ENCODE peak calls at places on chromosomes 16 and 17, in nine cellular contexts. F, O, V, M, Y, A, W, I and R are unnamed samples.

GRCh38 chr17:9291912-9292562 is 270.7 kb downstream of the NTN1 start:
- DNase-seq in V (no peak), Y (no peak), F (peak), M (no peak), A (no peak), W (peak), O (peak), I (peak), R (peak)

GRCh38 chr17:34720760-34721159 is 141.4 kb downstream of the TMEM132E start:
- DNase-seq in O (no peak), W (no peak), A (no peak), M (no peak), Y (no peak), V (no peak), I (no peak), F (peak), R (no peak)

GRCh38 chr16:28543072-28543471 is 4.3 kb upstream of the NUPR1 start:
- DNase-seq in I (no peak), M (no peak), W (no peak), V (no peak), F (no peak), Y (no peak), O (peak), A (peak), R (no peak)

GRCh38 chr16:61295311-61295710 is 740.9 kb downstream of the CDH8 start:
- DNase-seq in I (no peak), M (no peak), O (no peak), W (peak), A (no peak), Y (no peak), F (peak), V (no peak), R (no peak)

GRCh38 chr17:181213-182163 is at the start of gene DOC2B:
- DNase-seq in M (no peak), I (no peak), V (no peak), A (peak), W (no peak), F (peak), O (no peak), Y (no peak), R (no peak)

GRCh38 chr16:78458588-78458987 is 359.1 kb downstream of the WWOX start:
- DNase-seq in M (no peak), W (no peak), O (no peak), A (no peak), V (no peak), I (no peak), Y (no peak), F (no peak), R (no peak)

GRCh38 chr17:48491527-48492273 is 39.1 kb downstream of the HOXB1 start:
- DNase-seq in F (peak), I (no peak), W (no peak), V (no peak), A (no peak), M (no peak), Y (no peak), O (no peak), R (no peak)

GRCh38 chr17:80227666-80228065 is 7.4 kb downstream of the SLC26A11 start:
- DNase-seq in W (no peak), Y (no peak), F (no peak), M (no peak), O (no peak), V (no peak), A (no peak), I (no peak), R (no peak)

GRCh38 chr16:67415872-67416793 is at the start of gene ZDHHC1:
- DNase-seq in I (no peak), Y (no peak), O (peak), W (peak), A (peak), M (no peak), V (peak), F (peak), R (no peak)

GRCh38 chr17:45149669-45150603 is 1.7 kb downstream of the HEXIM1 start:
- DNase-seq in M (peak), O (peak), A (peak), W (peak), I (no peak), Y (peak), F (peak), V (peak), R (peak)

GRCh38 chr17:72387487-72387886 is 266.7 kb downstream of the SOX9 start:
- DNase-seq in I (peak), W (peak), A (no peak), F (peak), Y (no peak), O (no peak), V (peak), M (no peak), R (peak)

GRCh38 chr16:55510185-55510805 is 1.4 kb downstream of the LPCAT2 start:
- DNase-seq in A (no peak), Y (no peak), V (no peak), W (no peak), F (no peak), I (no peak), M (no peak), O (no peak), R (no peak)

GRCh38 chr16:84548508-84548907 is 44.0 kb upstream of the MEAK7 start:
- DNase-seq in F (no peak), Y (no peak), O (no peak), W (no peak), A (no peak), I (no peak), V (no peak), M (no peak), R (no peak)

GRCh38 chr16:67268136-67268579 is 11.2 kb upstream of the PLEKHG4 start:
- DNase-seq in W (peak), I (peak), O (peak), V (peak), F (peak), Y (no peak), M (no peak), A (peak), R (no peak)

GRCh38 chr16:57679016-57679415 is 10.9 kb downstream of the ADGRG3 start:
- DNase-seq in M (no peak), A (no peak), V (no peak), Y (no peak), I (no peak), W (no peak), F (no peak), O (no peak), R (no peak)

GRCh38 chr16:52545544-52546262 is 1.2 kb downstream of the TOX3 start:
- DNase-seq in A (no peak), I (no peak), F (no peak), Y (no peak), O (no peak), W (no peak), V (no peak), M (no peak), R (peak)

GRCh38 chr17:36197389-36197708 is 791 bp upstream of the CCL3L1 start:
- DNase-seq in W (no peak), A (no peak), O (no peak), I (no peak), F (no peak), V (peak), Y (no peak), M (no peak), R (no peak)

GRCh38 chr17:8360260-8360659 is 16.2 kb downstream of the KRABD2 start:
- DNase-seq in W (no peak), A (no peak), V (no peak), F (no peak), I (no peak), M (no peak), O (no peak), Y (no peak), R (no peak)

GRCh38 chr16:56424404-56424765 is 960 bp downstream of the AMFR start:
- DNase-seq in I (no peak), M (no peak), Y (no peak), V (no peak), A (no peak), W (no peak), O (no peak), F (peak), R (peak)

GRCh38 chr17:16486373-16487250 is 5.4 kb downstream of the LRRC75A start:
- DNase-seq in F (peak), M (peak), A (peak), I (no peak), O (peak), Y (no peak), W (peak), V (no peak), R (peak)

GRCh38 chr16:27495191-27495590 is 54.5 kb downstream of the GTF3C1 start:
- DNase-seq in M (no peak), I (peak), O (no peak), Y (no peak), V (peak), A (peak), F (peak), W (no peak), R (peak)

GRCh38 chr16:83925957-83926725 is 26.9 kb upstream of the OSGIN1 start:
- DNase-seq in M (no peak), F (no peak), I (no peak), A (no peak), V (no peak), O (no peak), W (no peak), Y (no peak), R (no peak)

GRCh38 chr17:14019186-14019956 is 49.9 kb upstream of the COX10 start:
- DNase-seq in O (no peak), Y (no peak), A (no peak), F (peak), I (peak), V (no peak), M (no peak), W (peak), R (peak)

GRCh38 chr17:77160032-77160876 is 19.5 kb downstream of the SEC14L1 start:
- DNase-seq in A (no peak), M (no peak), F (no peak), I (no peak), W (no peak), V (no peak), Y (no peak), O (no peak), R (peak)

GRCh38 chr16:69931631-69932030 is 19.5 kb upstream of the CLEC18A start:
- DNase-seq in O (no peak), F (no peak), Y (no peak), M (peak), I (no peak), A (no peak), W (no peak), V (no peak), R (no peak)

GRCh38 chr16:69934044-69934443 is 17.1 kb upstream of the CLEC18A start:
- DNase-seq in A (no peak), I (no peak), F (no peak), O (no peak), V (no peak), Y (no peak), W (no peak), M (peak), R (no peak)

GRCh38 chr16:69930117-69930776 is 20.9 kb upstream of the CLEC18A start:
- DNase-seq in V (peak), O (peak), Y (no peak), W (peak), F (peak), M (peak), A (no peak), I (no peak), R (peak)

GRCh38 chr16:69932691-69933392 is 18.3 kb upstream of the CLEC18A start:
- DNase-seq in A (no peak), O (peak), F (no peak), W (no peak), M (peak), I (no peak), V (no peak), Y (no peak), R (no peak)

GRCh38 chr16:69932228-69932627 is 18.9 kb upstream of the CLEC18A start:
- DNase-seq in F (no peak), V (no peak), I (no peak), W (no peak), Y (no peak), O (no peak), M (peak), A (no peak), R (no peak)
- H3K27ac ChIP-seq in F (no peak), V (no peak), I (no peak), W (no peak), Y (no peak), O (peak), M (no peak), A (no peak), R (no peak)

DNA sequence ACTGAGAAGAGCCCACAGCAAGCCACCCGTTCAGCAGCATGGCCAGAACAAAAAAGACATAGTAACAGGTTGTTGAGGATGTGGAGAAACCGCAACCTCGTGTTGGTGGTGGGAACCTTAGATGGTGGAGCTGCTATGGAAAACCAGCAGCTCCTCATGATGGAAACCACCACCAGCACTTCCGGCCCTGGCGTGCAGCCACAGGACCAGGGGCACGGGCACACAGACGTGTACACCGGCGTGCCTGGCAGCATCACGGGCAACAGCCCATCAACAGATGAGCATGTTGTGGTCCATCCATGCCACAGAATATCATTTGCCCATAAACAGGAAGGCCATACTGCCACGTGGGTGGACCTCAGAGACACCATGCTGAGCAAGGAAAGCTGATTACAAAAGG is 11.9 kb downstream of the CTU2 start:
- DNase-seq in V (no peak), M (no peak), F (no peak), I (no peak), W (no peak), Y (no peak), O (no peak), A (no peak), R (no peak)
- H3K27ac ChIP-seq in V (no peak), M (no peak), F (no peak), I (no peak), W (no peak), Y (no peak), O (no peak), A (no peak), R (no peak)

GRCh38 chr16:49822649-49823370 is 33.1 kb downstream of the ZNF423 start:
- DNase-seq in F (no peak), V (no peak), M (no peak), Y (no peak), W (no peak), O (no peak), I (no peak), A (no peak), R (no peak)

GRCh38 chr16:49825006-49825405 is 30.9 kb downstream of the ZNF423 start:
- DNase-seq in F (no peak), V (no peak), O (no peak), I (no peak), M (no peak), A (no peak), Y (no peak), W (no peak), R (no peak)

GRCh38 chr16:49821614-49822282 is 34.2 kb downstream of the ZNF423 start:
- DNase-seq in M (no peak), V (no peak), F (no peak), W (no peak), I (no peak), Y (no peak), O (no peak), A (no peak), R (no peak)

GRCh38 chr16:49826515-49826914 is 29.4 kb downstream of the ZNF423 start:
- DNase-seq in Y (no peak), A (no peak), I (no peak), W (no peak), O (no peak), M (no peak), F (no peak), V (no peak), R (no peak)

GRCh38 chr16:49824600-49824999 is 31.3 kb downstream of the ZNF423 start:
- DNase-seq in A (no peak), V (no peak), Y (no peak), W (no peak), I (no peak), O (no peak), M (no peak), F (no peak), R (peak)
- H3K27ac ChIP-seq in A (peak), V (no peak), Y (no peak), W (no peak), I (no peak), O (no peak), M (no peak), F (no peak), R (no peak)

GRCh38 chr16:90046971-90047713 is 27.9 kb upstream of the DBNDD1 start:
- DNase-seq in V (peak), M (no peak), W (no peak), F (peak), O (peak), A (peak), Y (no peak), I (no peak), R (no peak)
- H3K27ac ChIP-seq in V (no peak), M (no peak), W (no peak), F (no peak), O (no peak), A (no peak), Y (no peak), I (no peak), R (peak)

GRCh38 chr16:17024514-17024913 is 446.2 kb downstream of the XYLT1 start:
- DNase-seq in V (no peak), M (no peak), F (no peak), I (no peak), O (no peak), A (no peak), Y (no peak), W (no peak), R (no peak)

GRCh38 chr16:17029602-17030350 is 441.0 kb downstream of the XYLT1 start:
- DNase-seq in Y (no peak), M (no peak), F (no peak), O (no peak), V (no peak), W (no peak), I (no peak), A (no peak), R (no peak)

GRCh38 chr16:17023606-17024005 is 447.2 kb downstream of the XYLT1 start:
- DNase-seq in W (no peak), O (no peak), A (no peak), M (no peak), Y (no peak), F (no peak), I (no peak), V (no peak), R (no peak)

GRCh38 chr16:17026600-17027242 is 444.0 kb downstream of the XYLT1 start:
- DNase-seq in F (no peak), I (no peak), Y (no peak), M (no peak), V (no peak), O (no peak), W (no peak), A (no peak), R (no peak)

DNA sequence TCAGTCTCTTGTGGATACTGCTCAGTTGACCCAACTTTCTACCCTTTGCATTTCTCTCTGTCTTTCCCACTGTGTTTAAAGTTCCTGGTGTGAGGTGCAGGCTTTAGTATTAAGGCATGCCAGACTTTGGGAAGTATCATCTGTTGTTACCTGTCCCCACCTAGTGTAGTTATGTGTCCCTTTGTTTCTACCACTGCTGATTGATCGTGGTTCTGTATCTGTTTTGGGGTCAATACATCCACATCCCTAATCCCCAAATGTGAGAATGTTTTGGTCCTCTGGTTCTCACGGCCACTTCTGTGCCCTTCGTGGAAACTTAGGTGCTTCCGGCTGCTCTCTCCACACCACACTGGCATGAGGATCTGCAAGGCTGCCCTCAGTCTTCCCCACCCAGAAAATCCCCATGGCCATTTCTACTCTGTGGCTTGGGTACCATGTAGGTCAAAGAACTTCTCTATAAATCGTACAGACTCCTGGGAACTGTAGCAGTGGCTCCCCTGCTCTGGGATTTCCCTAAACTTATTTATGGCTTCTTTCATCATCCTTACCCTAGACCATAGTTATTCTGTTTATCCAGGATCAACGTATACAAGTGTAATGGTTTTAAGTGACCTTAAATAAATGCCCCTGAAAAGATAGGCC is 443.2 kb downstream of the XYLT1 start:
- DNase-seq in I (no peak), A (no peak), V (no peak), Y (no peak), W (no peak), M (no peak), O (no peak), F (no peak), R (no peak)
- H3K27ac ChIP-seq in I (no peak), A (no peak), V (no peak), Y (no peak), W (no peak), M (no peak), O (no peak), F (no peak), R (no peak)

GRCh38 chr16:11004351-11004750 is 60.0 kb downstream of the CLEC16A start:
- DNase-seq in M (no peak), Y (no peak), O (no peak), F (peak), V (no peak), I (no peak), A (no peak), W (no peak), R (no peak)
- H3K27ac ChIP-seq in M (peak), Y (no peak), O (no peak), F (peak), V (no peak), I (peak), A (no peak), W (peak), R (peak)

DNA sequence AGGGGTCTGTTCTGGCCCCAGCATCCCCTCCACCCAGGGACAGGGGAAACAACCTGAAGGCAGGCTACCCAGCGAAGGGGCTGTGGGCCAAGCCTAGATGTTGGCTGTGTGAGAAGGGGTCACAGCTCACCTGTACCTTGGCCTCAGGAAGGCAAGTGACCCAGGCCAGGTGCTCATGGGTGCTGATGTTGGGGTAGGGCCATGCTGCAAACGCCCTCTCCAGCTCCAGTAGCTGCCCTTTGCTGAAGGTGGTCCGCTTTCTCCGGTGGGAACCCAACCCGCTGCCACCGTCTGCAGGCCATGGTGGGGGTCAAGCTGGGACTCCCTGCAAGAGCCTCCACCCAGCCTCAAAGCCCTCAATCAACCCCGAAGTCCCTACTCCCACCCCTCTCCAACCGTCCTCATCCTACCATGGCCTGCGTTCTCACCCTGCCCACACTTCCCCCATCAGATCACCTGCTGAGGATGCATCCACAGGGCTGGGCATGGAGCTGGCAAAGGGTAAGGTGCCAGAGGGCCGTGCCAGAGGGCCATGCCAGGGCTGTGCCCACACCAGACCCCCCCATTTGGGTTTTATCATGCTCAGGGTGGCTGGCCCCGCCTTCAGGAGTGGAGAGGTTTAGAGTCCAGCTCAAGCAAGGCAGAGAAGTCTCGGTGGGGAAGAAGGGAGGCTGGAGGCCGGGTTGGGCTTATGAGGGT is at the start of gene SEBOX:
- DNase-seq in A (no peak), F (no peak), O (no peak), I (no peak), M (no peak), Y (no peak), W (no peak), V (no peak), R (no peak)
- H3K27ac ChIP-seq in A (no peak), F (no peak), O (no peak), I (no peak), M (no peak), Y (no peak), W (no peak), V (no peak), R (no peak)

DNA sequence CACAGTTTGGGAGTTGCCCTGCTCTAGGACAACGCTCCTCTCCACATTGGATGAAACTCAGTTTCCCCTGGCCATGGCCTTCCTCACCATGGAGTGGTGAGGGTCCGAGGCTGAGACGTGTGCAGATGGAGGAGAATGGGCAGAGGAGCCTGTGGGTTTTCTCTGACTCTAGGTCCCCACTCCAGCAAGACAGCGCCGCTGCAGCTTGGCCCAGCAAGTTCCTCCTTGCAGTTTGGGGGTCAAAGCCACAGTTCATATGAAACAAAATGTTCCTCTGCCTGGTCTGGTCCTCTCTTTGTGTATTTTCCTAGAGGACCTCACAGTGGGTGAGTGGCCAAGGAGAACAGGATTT is 2.3 kb downstream of the C16orf54 start:
- DNase-seq in V (no peak), Y (no peak), A (no peak), F (no peak), I (no peak), M (no peak), W (no peak), O (no peak), R (no peak)
- H3K27ac ChIP-seq in V (no peak), Y (peak), A (no peak), F (no peak), I (no peak), M (no peak), W (no peak), O (no peak), R (no peak)